ENCODE peak calls at places on chromosomes 13 and 19, in nine cellular contexts. E is hippocampal formation; K is NCI-H2081; P is neural progenitor cell; S is activated T-cell treated with anti-CD3 and anti-CD28 coated beads for 24 hours; O is central memory CD8-positive, alpha-beta T cell; D is activated naive CD8-positive, alpha-beta T cell treated with anti-CD3 and anti-CD28 coated beads for 36 hours; B is NCI-H774; I is NCI-H345. C is an unnamed sample.

GRCh38 chr19:45881082-45881908 is 4.6 kb downstream of the IRF2BP1 start:
- DNase-seq in E (no peak), K (peak), P (no peak), S (no peak), O (no peak), D (no peak), B (no peak), I (no peak), C (no peak)

GRCh38 chr19:50969413-50969760 is at the start of gene KLK6:
- DNase-seq in E (peak), K (no peak), P (no peak), S (no peak), O (no peak), D (no peak), B (no peak), I (no peak), C (peak)

GRCh38 chr19:41223431-41224234 is 4.6 kb downstream of the AXL start:
- DNase-seq in E (no peak), K (no peak), P (peak), S (no peak), O (no peak), D (peak), B (no peak), I (no peak), C (no peak)

GRCh38 chr19:17580470-17581000 is 25.1 kb downstream of the COLGALT1 start:
- DNase-seq in E (no peak), K (no peak), P (no peak), S (no peak), O (no peak), D (no peak), B (no peak), I (no peak), C (no peak)

GRCh38 chr19:5893296-5893903 is 10.2 kb downstream of the NDUFA11 start:
- DNase-seq in E (no peak), K (no peak), P (no peak), S (no peak), O (no peak), D (no peak), B (no peak), I (no peak), C (no peak)

GRCh38 chr13:48843630-48844380 is 131.9 kb upstream of the FNDC3A start:
- DNase-seq in E (no peak), K (no peak), P (no peak), S (no peak), O (no peak), D (no peak), B (no peak), I (no peak), C (no peak)

GRCh38 chr19:3357362-3357730 is 9.0 kb upstream of the NFIC start:
- DNase-seq in E (no peak), K (no peak), P (no peak), S (no peak), O (peak), D (peak), B (no peak), I (no peak), C (no peak)

GRCh38 chr19:48284891-48285290 is 15.0 kb downstream of the ZNF114 start:
- DNase-seq in E (no peak), K (no peak), P (no peak), S (no peak), O (no peak), D (no peak), B (no peak), I (no peak), C (no peak)

GRCh38 chr13:42328672-42329071 is 56.7 kb downstream of the AKAP11 start:
- DNase-seq in E (no peak), K (no peak), P (no peak), S (no peak), O (no peak), D (peak), B (no peak), I (no peak), C (no peak)

GRCh38 chr19:18101268-18101667 is 3.7 kb downstream of the MAST3 start:
- DNase-seq in E (no peak), K (no peak), P (no peak), S (no peak), O (no peak), D (no peak), B (no peak), I (no peak), C (no peak)

C was measured in anterior cingulate cortex.